ENCODE peak calls at places on chromosomes 11 and 22, in six cellular contexts. U, H, T, I, E and Q are unnamed samples.

GRCh38 chr11:95849087-95849825 is 59.0 kb downstream of the CEP57 start:
- DNase-seq in I (peak; percentile 49), U (no peak), H (no peak), E (peak; percentile 82), T (peak; percentile 31), Q (no peak)

GRCh38 chr11:30710216-30710615 is 124.1 kb upstream of the MPPED2 start:
- DNase-seq in E (no peak), I (no peak), U (no peak), H (no peak), T (no peak), Q (no peak)

GRCh38 chr22:30196141-30196866 is 50.3 kb downstream of the LIF start:
- DNase-seq in H (peak; percentile 25), I (peak; percentile 65), E (peak; percentile 100), U (peak; percentile 14), T (peak; percentile 55), Q (peak; percentile 82)

GRCh38 chr22:39518996-39519680 is 1.2 kb upstream of the ATF4 start:
- DNase-seq in I (peak; percentile 65), U (no peak), E (peak; percentile 48), T (peak; percentile 52), H (no peak), Q (no peak)

GRCh38 chr22:36123673-36124630 is 36.6 kb downstream of the APOL3 start:
- DNase-seq in H (peak; percentile 88), I (peak; percentile 95), T (peak; percentile 96), E (peak; percentile 93), U (peak; percentile 91), Q (peak; percentile 90)

GRCh38 chr11:31237819-31238771 is 131.4 kb downstream of the DCDC1 start:
- DNase-seq in E (no peak), U (no peak), I (no peak), H (no peak), T (no peak), Q (no peak)

GRCh38 chr22:17807571-17808410 is 33.5 kb upstream of the BID start:
- DNase-seq in U (no peak), I (no peak), H (no peak), T (no peak), E (peak; percentile 69), Q (no peak)

GRCh38 chr22:23245045-23245798 is 64.9 kb downstream of the BCR start:
- DNase-seq in E (peak; percentile 55), U (no peak), I (no peak), T (no peak), H (no peak), Q (no peak)

GRCh38 chr11:73239571-73240189 is 21.6 kb downstream of the P2RY2 start:
- DNase-seq in I (no peak), T (no peak), H (no peak), E (no peak), U (no peak), Q (no peak)

GRCh38 chr11:10666976-10667892 is 26.3 kb downstream of the IRAG1 start:
- DNase-seq in U (no peak), T (no peak), I (no peak), E (peak; percentile 84), H (no peak), Q (no peak)

GRCh38 chr22:25745341-25746011 is 3.5 kb downstream of the MYO18B start:
- DNase-seq in H (no peak), U (no peak), I (no peak), E (peak; percentile 58), T (no peak), Q (no peak)

GRCh38 chr11:12162652-12163051 is 52.3 kb downstream of the MICAL2 start:
- DNase-seq in E (no peak), T (peak; percentile 31), U (no peak), I (no peak), H (no peak), Q (no peak)
- TF ChIP-seq CTCF in E (no peak), T (peak; percentile 6), U (no peak), I (no peak), H (no peak), Q (no peak)

GRCh38 chr11:69718912-69719311 is 15.1 kb upstream of the FGF19 start:
- DNase-seq in I (no peak), T (no peak), U (no peak), H (no peak), E (no peak), Q (no peak)

GRCh38 chr11:69716099-69716498 is 12.3 kb upstream of the FGF19 start:
- DNase-seq in I (no peak), E (no peak), U (no peak), H (no peak), T (no peak), Q (no peak)

GRCh38 chr11:69716891-69717747 is 13.3 kb upstream of the FGF19 start:
- DNase-seq in E (no peak), U (no peak), T (no peak), I (no peak), H (no peak), Q (no peak)

GRCh38 chr11:69715446-69715845 is 11.6 kb upstream of the FGF19 start:
- DNase-seq in T (no peak), I (no peak), U (no peak), E (no peak), H (no peak), Q (no peak)

GRCh38 chr11:69718147-69718546 is 14.3 kb upstream of the FGF19 start:
- DNase-seq in I (no peak), E (peak; percentile 23), U (no peak), T (peak; percentile 54), H (peak; percentile 58), Q (no peak)
- TF ChIP-seq CTCF in I (no peak), E (peak; percentile 65), U (no peak), T (peak; percentile 44), H (peak; percentile 84), Q (no peak)

GRCh38 chr22:50542416-50542927 is 3.2 kb upstream of the KLHDC7B start:
- DNase-seq in T (peak; percentile 95), I (no peak), E (no peak), U (no peak), H (no peak), Q (no peak)

GRCh38 chr22:50546326-50547230 is 879 bp downstream of the KLHDC7B start:
- DNase-seq in U (no peak), E (no peak), I (no peak), T (no peak), H (no peak), Q (no peak)

GRCh38 chr22:50545522-50546325 is at the start of gene KLHDC7B:
- DNase-seq in U (no peak), H (no peak), T (no peak), I (no peak), E (peak; percentile 35), Q (no peak)

GRCh38 chr22:50544746-50545253 is 899 bp upstream of the KLHDC7B start:
- DNase-seq in T (peak; percentile 42), I (peak; percentile 62), H (no peak), U (no peak), E (no peak), Q (peak; percentile 27)

GRCh38 chr22:50544078-50544745 is 1.5 kb upstream of the KLHDC7B start:
- DNase-seq in H (peak; percentile 76), U (peak; percentile 75), T (peak; percentile 83), E (peak; percentile 49), I (peak; percentile 90), Q (peak; percentile 86)
- TF ChIP-seq CTCF in H (peak; percentile 71), U (peak; percentile 67), T (peak; percentile 59), E (peak; percentile 61), I (peak; percentile 53), Q (peak; percentile 69)

GRCh38 chr11:127996825-127997224 is 590.5 kb downstream of the ETS1 start:
- DNase-seq in E (peak; percentile 60), U (no peak), I (no peak), T (no peak), H (no peak), Q (no peak)

GRCh38 chr11:127998421-127998820 is 588.9 kb downstream of the ETS1 start:
- DNase-seq in I (no peak), T (no peak), U (no peak), E (peak; percentile 45), H (no peak), Q (no peak)

GRCh38 chr11:127994736-127995135 is 592.6 kb downstream of the ETS1 start:
- DNase-seq in U (no peak), E (peak; percentile 69), I (no peak), T (no peak), H (no peak), Q (no peak)

GRCh38 chr11:127993788-127994187 is 593.6 kb downstream of the ETS1 start:
- DNase-seq in I (no peak), H (no peak), E (no peak), U (no peak), T (no peak), Q (no peak)
- TF ChIP-seq CTCF in I (no peak), H (peak; percentile 29), E (no peak), U (no peak), T (no peak), Q (no peak)

GRCh38 chr11:12288934-12289666 is 88.3 kb upstream of the PARVA start:
- DNase-seq in U (no peak), E (no peak), I (no peak), T (no peak), H (no peak), Q (no peak)
- TF ChIP-seq CTCF in U (peak; percentile 38), E (no peak), I (no peak), T (no peak), H (no peak), Q (no peak)

GRCh38 chr22:19943665-19944026 is 2.0 kb upstream of the TXNRD2 start:
- DNase-seq in T (peak; percentile 37), E (peak; percentile 76), I (no peak), H (no peak), U (no peak), Q (no peak)
- TF ChIP-seq CTCF in T (no peak), E (peak; percentile 23), I (no peak), H (no peak), U (no peak), Q (no peak)

GRCh38 chr22:44331881-44332714 is 19.3 kb upstream of the SHISAL1 start:
- DNase-seq in H (no peak), T (no peak), I (no peak), E (peak; percentile 33), U (no peak), Q (no peak)
- TF ChIP-seq CTCF in H (no peak), T (no peak), I (no peak), E (peak; percentile 28), U (no peak), Q (no peak)

GRCh38 chr22:21068681-21069276 is 23.0 kb downstream of the LRRC74B start:
- DNase-seq in H (no peak), E (no peak), U (no peak), T (no peak), I (no peak), Q (no peak)
- TF ChIP-seq CTCF in H (no peak), E (no peak), U (no peak), T (no peak), I (no peak), Q (no peak)

GRCh38 chr11:1197431-1197885 is 25.4 kb upstream of the MUC5B start:
- DNase-seq in E (no peak), I (no peak), H (no peak), T (no peak), U (no peak), Q (peak; percentile 11)

GRCh38 chr11:1198766-1199688 is 23.8 kb upstream of the MUC5B start:
- DNase-seq in I (no peak), T (no peak), U (no peak), H (peak; percentile 9), E (no peak), Q (no peak)

GRCh38 chr11:1196516-1197391 is 26.1 kb upstream of the MUC5B start:
- DNase-seq in T (no peak), H (no peak), E (no peak), I (no peak), U (no peak), Q (no peak)

GRCh38 chr11:1199689-1200610 is 22.9 kb upstream of the MUC5B start:
- DNase-seq in I (no peak), T (no peak), H (peak; percentile 8), U (no peak), E (no peak), Q (no peak)

GRCh38 chr11:1197886-1198765 is 24.7 kb upstream of the MUC5B start:
- DNase-seq in H (peak; percentile 7), E (no peak), I (no peak), U (no peak), T (no peak), Q (no peak)
- TF ChIP-seq CTCF in H (no peak), E (no peak), I (no peak), U (no peak), T (no peak), Q (no peak)